ENCODE peak calls at places on chromosomes 5 and 9, in nine cellular contexts. One of them, this sample, is unnamed.

GRCh38 chr9:84711936-84712335 is 42.4 kb downstream of the NTRK2 start:
- DNase-seq in suprapubic skin: no peak
- DNase-seq in tibial nerve: peak
- DNase-seq in SK-N-SH: peak
- DNase-seq in ovary: no peak
- DNase-seq in transverse colon: peak
- DNase-seq in A549: no peak
- DNase-seq in upper lobe of left lung: no peak
- DNase-seq in stomach: no peak
- DNase-seq in this sample: no peak

GRCh38 chr9:78369644-78370219 is 72.8 kb downstream of the PSAT1 start:
- DNase-seq in ovary: peak
- DNase-seq in stomach: peak
- DNase-seq in A549: peak
- DNase-seq in upper lobe of left lung: no peak
- DNase-seq in suprapubic skin: no peak
- DNase-seq in SK-N-SH: peak
- DNase-seq in tibial nerve: peak
- DNase-seq in transverse colon: peak
- DNase-seq in this sample: peak

GRCh38 chr9:19935422-19935821 is 146.6 kb upstream of the SLC24A2 start:
- DNase-seq in SK-N-SH: no peak
- DNase-seq in tibial nerve: no peak
- DNase-seq in suprapubic skin: no peak
- DNase-seq in upper lobe of left lung: no peak
- DNase-seq in ovary: no peak
- DNase-seq in transverse colon: no peak
- DNase-seq in A549: no peak
- DNase-seq in stomach: no peak
- DNase-seq in this sample: no peak

GRCh38 chr5:8396756-8397155 is 527.8 kb downstream of the MTRR start:
- DNase-seq in transverse colon: no peak
- DNase-seq in suprapubic skin: no peak
- DNase-seq in A549: no peak
- DNase-seq in stomach: no peak
- DNase-seq in ovary: no peak
- DNase-seq in upper lobe of left lung: no peak
- DNase-seq in SK-N-SH: no peak
- DNase-seq in tibial nerve: no peak
- DNase-seq in this sample: no peak

GRCh38 chr9:99103909-99104458 is 929 bp upstream of the TGFBR1 start:
- DNase-seq in transverse colon: no peak
- DNase-seq in tibial nerve: no peak
- DNase-seq in ovary: peak
- DNase-seq in A549: no peak
- DNase-seq in upper lobe of left lung: no peak
- DNase-seq in stomach: no peak
- DNase-seq in SK-N-SH: no peak
- DNase-seq in suprapubic skin: peak
- DNase-seq in this sample: no peak

GRCh38 chr5:135400866-135401265 is 1.8 kb upstream of the MACROH2A1 start:
- DNase-seq in upper lobe of left lung: no peak
- DNase-seq in suprapubic skin: no peak
- DNase-seq in ovary: no peak
- DNase-seq in stomach: no peak
- DNase-seq in transverse colon: no peak
- DNase-seq in tibial nerve: no peak
- DNase-seq in SK-N-SH: no peak
- DNase-seq in A549: no peak
- DNase-seq in this sample: no peak

GRCh38 chr5:31614147-31615030 is 24.5 kb upstream of the PDZD2 start:
- DNase-seq in A549: no peak
- DNase-seq in ovary: no peak
- DNase-seq in tibial nerve: no peak
- DNase-seq in transverse colon: no peak
- DNase-seq in suprapubic skin: no peak
- DNase-seq in upper lobe of left lung: no peak
- DNase-seq in stomach: no peak
- DNase-seq in SK-N-SH: no peak
- DNase-seq in this sample: no peak

GRCh38 chr5:126681970-126682369 is 81.2 kb downstream of the PHAX start:
- DNase-seq in SK-N-SH: no peak
- DNase-seq in ovary: no peak
- DNase-seq in transverse colon: no peak
- DNase-seq in stomach: no peak
- DNase-seq in A549: no peak
- DNase-seq in tibial nerve: no peak
- DNase-seq in upper lobe of left lung: no peak
- DNase-seq in suprapubic skin: no peak
- DNase-seq in this sample: no peak

GRCh38 chr5:146561711-146562110 is 45.7 kb upstream of the GPR151 start:
- DNase-seq in tibial nerve: no peak
- DNase-seq in stomach: no peak
- DNase-seq in suprapubic skin: no peak
- DNase-seq in transverse colon: no peak
- DNase-seq in upper lobe of left lung: no peak
- DNase-seq in ovary: no peak
- DNase-seq in A549: no peak
- DNase-seq in SK-N-SH: no peak
- DNase-seq in this sample: no peak

GRCh38 chr9:136665704-136666363 is 3.1 kb downstream of the EGFL7 start:
- DNase-seq in transverse colon: no peak
- DNase-seq in A549: peak
- DNase-seq in ovary: no peak
- DNase-seq in suprapubic skin: no peak
- DNase-seq in tibial nerve: no peak
- DNase-seq in SK-N-SH: peak
- DNase-seq in upper lobe of left lung: peak
- DNase-seq in stomach: no peak
- DNase-seq in this sample: no peak

GRCh38 chr9:25562101-25562500 is 116.1 kb downstream of the TUSC1 start:
- DNase-seq in ovary: no peak
- DNase-seq in upper lobe of left lung: no peak
- DNase-seq in A549: no peak
- DNase-seq in SK-N-SH: no peak
- DNase-seq in suprapubic skin: no peak
- DNase-seq in stomach: no peak
- DNase-seq in transverse colon: no peak
- DNase-seq in tibial nerve: no peak
- DNase-seq in this sample: no peak
- TF ChIP-seq EP300 in ovary: no peak
- TF ChIP-seq EP300 in upper lobe of left lung: no peak
- TF ChIP-seq EP300 in A549: no peak
- TF ChIP-seq EP300 in SK-N-SH: no peak
- TF ChIP-seq EP300 in suprapubic skin: no peak
- TF ChIP-seq EP300 in stomach: no peak
- TF ChIP-seq EP300 in transverse colon: no peak
- TF ChIP-seq EP300 in tibial nerve: no peak
- TF ChIP-seq EP300 in this sample: no peak

GRCh38 chr5:40221796-40222195 is 457.9 kb upstream of the PTGER4 start:
- DNase-seq in suprapubic skin: no peak
- DNase-seq in SK-N-SH: no peak
- DNase-seq in A549: no peak
- DNase-seq in upper lobe of left lung: no peak
- DNase-seq in transverse colon: no peak
- DNase-seq in ovary: no peak
- DNase-seq in stomach: no peak
- DNase-seq in tibial nerve: no peak
- DNase-seq in this sample: no peak
- TF ChIP-seq EP300 in suprapubic skin: no peak
- TF ChIP-seq EP300 in SK-N-SH: no peak
- TF ChIP-seq EP300 in A549: no peak
- TF ChIP-seq EP300 in upper lobe of left lung: no peak
- TF ChIP-seq EP300 in transverse colon: no peak
- TF ChIP-seq EP300 in ovary: no peak
- TF ChIP-seq EP300 in stomach: no peak
- TF ChIP-seq EP300 in tibial nerve: no peak
- TF ChIP-seq EP300 in this sample: no peak

DNA sequence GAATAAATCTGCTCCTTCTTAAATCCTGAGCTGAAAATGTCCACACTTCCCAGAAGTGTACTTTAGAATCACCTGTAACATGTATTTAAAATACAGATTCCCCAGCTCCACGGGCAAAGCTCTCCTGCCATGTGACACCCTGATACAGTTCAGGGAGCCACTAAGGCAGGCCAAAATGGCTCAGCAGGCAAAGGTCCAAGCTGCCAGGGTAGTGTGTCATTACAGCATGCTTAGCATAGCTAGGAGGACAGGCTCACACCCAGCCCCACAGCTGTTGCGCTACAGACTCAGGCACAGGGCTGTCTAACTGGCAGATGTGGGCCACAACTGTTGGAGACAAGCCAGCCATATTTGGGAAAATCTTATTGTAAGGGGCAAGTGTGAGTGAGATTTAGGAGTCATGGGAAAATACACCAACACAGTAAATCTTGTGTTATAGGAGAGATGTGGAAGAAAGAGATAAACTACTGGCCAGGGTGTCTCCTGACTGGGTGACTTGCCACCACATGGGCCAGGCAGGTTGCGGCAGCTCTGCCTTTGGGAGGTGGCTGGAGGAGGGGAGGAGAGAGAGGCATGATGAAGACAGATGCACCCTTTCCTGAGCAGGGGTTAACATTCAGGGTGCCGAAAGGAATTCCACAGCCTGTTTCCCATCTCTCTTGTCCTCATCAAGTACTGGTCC is 73.1 kb downstream of the C9orf85 start:
- DNase-seq in transverse colon: peak
- DNase-seq in ovary: no peak
- DNase-seq in suprapubic skin: no peak
- DNase-seq in A549: no peak
- DNase-seq in upper lobe of left lung: no peak
- DNase-seq in tibial nerve: no peak
- DNase-seq in SK-N-SH: no peak
- DNase-seq in stomach: no peak
- DNase-seq in this sample: no peak
- TF ChIP-seq EP300 in transverse colon: no peak
- TF ChIP-seq EP300 in ovary: no peak
- TF ChIP-seq EP300 in suprapubic skin: no peak
- TF ChIP-seq EP300 in A549: no peak
- TF ChIP-seq EP300 in upper lobe of left lung: no peak
- TF ChIP-seq EP300 in tibial nerve: no peak
- TF ChIP-seq EP300 in SK-N-SH: no peak
- TF ChIP-seq EP300 in stomach: no peak
- TF ChIP-seq EP300 in this sample: no peak

DNA sequence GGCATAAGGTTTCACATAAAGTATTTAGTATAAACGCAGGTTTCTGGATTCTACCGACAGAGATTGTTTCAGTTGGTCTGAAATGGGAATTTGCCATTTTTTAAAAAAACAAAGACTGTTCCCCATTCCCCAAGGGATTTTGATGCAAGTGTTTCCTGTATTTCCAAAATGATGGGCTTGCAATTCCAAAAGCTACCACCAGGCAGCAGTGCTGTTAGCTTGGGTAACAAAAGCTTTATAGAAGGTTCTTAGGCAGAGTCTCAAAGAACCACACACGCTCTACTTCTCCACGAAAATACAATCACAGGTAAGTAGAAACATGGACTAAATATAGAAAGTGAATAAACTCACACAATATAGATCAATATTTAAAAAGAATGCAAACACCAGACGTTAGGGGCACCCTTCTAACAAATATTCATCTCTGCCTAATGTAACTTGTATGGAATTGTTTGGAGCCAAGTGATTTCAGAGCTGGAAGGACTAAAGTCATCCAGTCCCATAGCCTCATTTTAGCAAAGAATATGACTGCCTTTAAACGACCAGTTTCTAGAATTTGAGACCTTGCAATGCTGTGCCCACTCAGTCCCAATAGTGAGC is 154.3 kb downstream of the SPOCK1 start:
- DNase-seq in ovary: no peak
- DNase-seq in tibial nerve: peak
- DNase-seq in suprapubic skin: no peak
- DNase-seq in A549: peak
- DNase-seq in upper lobe of left lung: no peak
- DNase-seq in stomach: peak
- DNase-seq in transverse colon: peak
- DNase-seq in SK-N-SH: peak
- DNase-seq in this sample: peak
- TF ChIP-seq EP300 in ovary: no peak
- TF ChIP-seq EP300 in tibial nerve: no peak
- TF ChIP-seq EP300 in suprapubic skin: no peak
- TF ChIP-seq EP300 in A549: no peak
- TF ChIP-seq EP300 in upper lobe of left lung: no peak
- TF ChIP-seq EP300 in stomach: no peak
- TF ChIP-seq EP300 in transverse colon: no peak
- TF ChIP-seq EP300 in SK-N-SH: no peak
- TF ChIP-seq EP300 in this sample: no peak

GRCh38 chr5:41954286-41954685 is 29.2 kb downstream of the FBXO4 start:
- DNase-seq in transverse colon: no peak
- DNase-seq in stomach: no peak
- DNase-seq in A549: no peak
- DNase-seq in ovary: no peak
- DNase-seq in SK-N-SH: no peak
- DNase-seq in suprapubic skin: no peak
- DNase-seq in tibial nerve: no peak
- DNase-seq in upper lobe of left lung: no peak
- DNase-seq in this sample: no peak
- TF ChIP-seq EP300 in transverse colon: no peak
- TF ChIP-seq EP300 in stomach: no peak
- TF ChIP-seq EP300 in A549: no peak
- TF ChIP-seq EP300 in ovary: no peak
- TF ChIP-seq EP300 in SK-N-SH: no peak
- TF ChIP-seq EP300 in suprapubic skin: no peak
- TF ChIP-seq EP300 in tibial nerve: no peak
- TF ChIP-seq EP300 in upper lobe of left lung: no peak
- TF ChIP-seq EP300 in this sample: no peak

GRCh38 chr5:54774281-54775171 is 210.9 kb downstream of the ESM1 start:
- DNase-seq in transverse colon: peak
- DNase-seq in stomach: peak
- DNase-seq in upper lobe of left lung: peak
- DNase-seq in SK-N-SH: no peak
- DNase-seq in ovary: peak
- DNase-seq in A549: no peak
- DNase-seq in tibial nerve: peak
- DNase-seq in suprapubic skin: peak
- DNase-seq in this sample: peak
- TF ChIP-seq EP300 in transverse colon: no peak
- TF ChIP-seq EP300 in stomach: no peak
- TF ChIP-seq EP300 in upper lobe of left lung: no peak
- TF ChIP-seq EP300 in SK-N-SH: no peak
- TF ChIP-seq EP300 in ovary: no peak
- TF ChIP-seq EP300 in A549: no peak
- TF ChIP-seq EP300 in tibial nerve: peak
- TF ChIP-seq EP300 in suprapubic skin: no peak
- TF ChIP-seq EP300 in this sample: no peak

DNA sequence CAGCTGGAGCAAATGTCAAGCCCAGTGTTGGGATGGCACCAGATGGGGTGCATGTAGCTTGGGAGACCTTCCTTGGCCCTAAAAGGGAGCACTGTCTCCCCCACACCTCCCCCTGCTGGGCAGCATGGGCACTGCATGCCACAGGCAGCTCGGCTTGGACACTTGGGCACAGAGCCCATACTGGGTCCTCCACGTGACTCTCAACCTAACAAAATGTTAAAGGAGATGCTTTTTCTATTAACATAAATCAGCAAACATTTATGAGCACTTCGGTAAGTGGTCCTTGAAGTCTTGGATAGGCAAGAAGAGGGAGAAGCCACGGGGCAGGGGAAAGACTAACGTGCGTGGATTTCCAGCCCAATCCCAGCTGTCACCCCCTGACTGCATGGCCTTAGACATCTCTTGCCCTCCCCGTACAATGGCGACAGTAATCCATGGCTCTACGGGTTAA is 23.9 kb upstream of the MAPK9 start:
- DNase-seq in tibial nerve: peak
- DNase-seq in A549: peak
- DNase-seq in transverse colon: peak
- DNase-seq in upper lobe of left lung: peak
- DNase-seq in suprapubic skin: no peak
- DNase-seq in stomach: peak
- DNase-seq in SK-N-SH: peak
- DNase-seq in ovary: peak
- DNase-seq in this sample: no peak
- TF ChIP-seq EP300 in tibial nerve: no peak
- TF ChIP-seq EP300 in A549: no peak
- TF ChIP-seq EP300 in transverse colon: no peak
- TF ChIP-seq EP300 in upper lobe of left lung: no peak
- TF ChIP-seq EP300 in suprapubic skin: no peak
- TF ChIP-seq EP300 in stomach: no peak
- TF ChIP-seq EP300 in SK-N-SH: no peak
- TF ChIP-seq EP300 in ovary: no peak
- TF ChIP-seq EP300 in this sample: no peak